ENCODE peak calls at places on chromosome 12, in six cellular contexts. One of them, this sample, is unnamed.

GRCh38 chr12:29741342-29742241 is 42.1 kb downstream of the TMTC1 start:
- DNase-seq in HFFc6: no peak
- DNase-seq in HCT116: no peak
- DNase-seq in neural progenitor cell: no peak
- DNase-seq in fibroblast of mammary gland: peak
- DNase-seq in heart left ventricle: no peak
- DNase-seq in this sample: peak

GRCh38 chr12:71038960-71039359 is 118.4 kb upstream of the PTPRR start:
- DNase-seq in neural progenitor cell: no peak
- DNase-seq in HFFc6: no peak
- DNase-seq in HCT116: no peak
- DNase-seq in heart left ventricle: no peak
- DNase-seq in fibroblast of mammary gland: no peak
- DNase-seq in this sample: no peak

GRCh38 chr12:126648074-126648473 is 1582.8 kb downstream of the AACS start:
- DNase-seq in HFFc6: no peak
- DNase-seq in neural progenitor cell: no peak
- DNase-seq in heart left ventricle: no peak
- DNase-seq in HCT116: no peak
- DNase-seq in fibroblast of mammary gland: no peak
- DNase-seq in this sample: no peak

GRCh38 chr12:2732290-2732689 is 62.5 kb upstream of the FKBP4 start:
- DNase-seq in neural progenitor cell: no peak
- DNase-seq in fibroblast of mammary gland: no peak
- DNase-seq in HFFc6: no peak
- DNase-seq in heart left ventricle: no peak
- DNase-seq in HCT116: no peak
- DNase-seq in this sample: no peak

GRCh38 chr12:108685469-108686247 is 45.7 kb downstream of the CORO1C start:
- DNase-seq in heart left ventricle: no peak
- DNase-seq in neural progenitor cell: no peak
- DNase-seq in HCT116: no peak
- DNase-seq in fibroblast of mammary gland: no peak
- DNase-seq in HFFc6: no peak
- DNase-seq in this sample: no peak

GRCh38 chr12:109639473-109639872 is 65.9 kb downstream of the MVK start:
- DNase-seq in HCT116: no peak
- DNase-seq in heart left ventricle: no peak
- DNase-seq in neural progenitor cell: no peak
- DNase-seq in fibroblast of mammary gland: no peak
- DNase-seq in HFFc6: no peak
- DNase-seq in this sample: no peak

GRCh38 chr12:78038986-78039385 is 208.3 kb downstream of the NAV3 start:
- DNase-seq in HFFc6: no peak
- DNase-seq in heart left ventricle: no peak
- DNase-seq in HCT116: no peak
- DNase-seq in fibroblast of mammary gland: no peak
- DNase-seq in neural progenitor cell: no peak
- DNase-seq in this sample: no peak

GRCh38 chr12:84718901-84719300 is 193.7 kb downstream of the SLC6A15 start:
- DNase-seq in heart left ventricle: no peak
- DNase-seq in neural progenitor cell: no peak
- DNase-seq in HFFc6: no peak
- DNase-seq in fibroblast of mammary gland: no peak
- DNase-seq in HCT116: no peak
- DNase-seq in this sample: no peak

GRCh38 chr12:118537481-118537917 is 161.1 kb downstream of the SUDS3 start:
- DNase-seq in HCT116: no peak
- DNase-seq in heart left ventricle: no peak
- DNase-seq in neural progenitor cell: no peak
- DNase-seq in fibroblast of mammary gland: no peak
- DNase-seq in HFFc6: no peak
- DNase-seq in this sample: no peak

GRCh38 chr12:105402366-105402765 is 71.9 kb downstream of the C12orf75 start:
- DNase-seq in neural progenitor cell: no peak
- DNase-seq in heart left ventricle: no peak
- DNase-seq in HCT116: no peak
- DNase-seq in fibroblast of mammary gland: no peak
- DNase-seq in HFFc6: no peak
- DNase-seq in this sample: no peak

GRCh38 chr12:11397366-11397765 is 2.0 kb upstream of the PRB2 start:
- DNase-seq in fibroblast of mammary gland: no peak
- DNase-seq in HCT116: no peak
- DNase-seq in HFFc6: no peak
- DNase-seq in neural progenitor cell: no peak
- DNase-seq in heart left ventricle: no peak
- DNase-seq in this sample: no peak

GRCh38 chr12:71125515-71125914 is 32.3 kb downstream of the TSPAN8 start:
- DNase-seq in fibroblast of mammary gland: peak
- DNase-seq in HFFc6: no peak
- DNase-seq in neural progenitor cell: peak
- DNase-seq in heart left ventricle: no peak
- DNase-seq in HCT116: no peak
- DNase-seq in this sample: no peak

GRCh38 chr12:24565300-24565699 is 383.6 kb downstream of the BCAT1 start:
- DNase-seq in HFFc6: no peak
- DNase-seq in HCT116: no peak
- DNase-seq in heart left ventricle: no peak
- DNase-seq in fibroblast of mammary gland: no peak
- DNase-seq in neural progenitor cell: no peak
- DNase-seq in this sample: no peak

GRCh38 chr12:46553266-46553665 is 180.7 kb upstream of the SLC38A2 start:
- DNase-seq in fibroblast of mammary gland: peak
- DNase-seq in heart left ventricle: no peak
- DNase-seq in HFFc6: peak
- DNase-seq in neural progenitor cell: no peak
- DNase-seq in HCT116: peak
- DNase-seq in this sample: peak

GRCh38 chr12:1329784-1330474 is 264.5 kb downstream of the FBXL14 start:
- DNase-seq in fibroblast of mammary gland: no peak
- DNase-seq in HFFc6: no peak
- DNase-seq in HCT116: no peak
- DNase-seq in neural progenitor cell: no peak
- DNase-seq in heart left ventricle: no peak
- DNase-seq in this sample: no peak

GRCh38 chr12:116011217-116011616 is 266.3 kb downstream of the MED13L start:
- DNase-seq in fibroblast of mammary gland: no peak
- DNase-seq in neural progenitor cell: no peak
- DNase-seq in HFFc6: no peak
- DNase-seq in heart left ventricle: no peak
- DNase-seq in HCT116: no peak
- DNase-seq in this sample: no peak

GRCh38 chr12:116012757-116013156 is 264.7 kb downstream of the MED13L start:
- DNase-seq in heart left ventricle: no peak
- DNase-seq in HFFc6: no peak
- DNase-seq in neural progenitor cell: no peak
- DNase-seq in HCT116: no peak
- DNase-seq in fibroblast of mammary gland: no peak
- DNase-seq in this sample: no peak

GRCh38 chr12:116019415-116019814 is 258.1 kb downstream of the MED13L start:
- DNase-seq in heart left ventricle: no peak
- DNase-seq in fibroblast of mammary gland: no peak
- DNase-seq in neural progenitor cell: no peak
- DNase-seq in HCT116: no peak
- DNase-seq in HFFc6: no peak
- DNase-seq in this sample: no peak

GRCh38 chr12:116018282-116018681 is 259.2 kb downstream of the MED13L start:
- DNase-seq in neural progenitor cell: no peak
- DNase-seq in fibroblast of mammary gland: no peak
- DNase-seq in heart left ventricle: no peak
- DNase-seq in HCT116: no peak
- DNase-seq in HFFc6: no peak
- DNase-seq in this sample: no peak

GRCh38 chr12:116015525-116015924 is 262.0 kb downstream of the MED13L start:
- DNase-seq in heart left ventricle: no peak
- DNase-seq in HFFc6: peak
- DNase-seq in HCT116: no peak
- DNase-seq in fibroblast of mammary gland: peak
- DNase-seq in neural progenitor cell: peak
- DNase-seq in this sample: peak
- TF ChIP-seq CTCF in heart left ventricle: peak
- TF ChIP-seq CTCF in HFFc6: peak
- TF ChIP-seq CTCF in HCT116: peak
- TF ChIP-seq CTCF in fibroblast of mammary gland: peak
- TF ChIP-seq CTCF in neural progenitor cell: peak
- TF ChIP-seq CTCF in this sample: peak

GRCh38 chr12:18824287-18824686 is 86.4 kb downstream of the CAPZA3 start:
- DNase-seq in fibroblast of mammary gland: no peak
- DNase-seq in HFFc6: no peak
- DNase-seq in heart left ventricle: no peak
- DNase-seq in neural progenitor cell: no peak
- DNase-seq in HCT116: no peak
- DNase-seq in this sample: no peak
- TF ChIP-seq CTCF in fibroblast of mammary gland: no peak
- TF ChIP-seq CTCF in HFFc6: no peak
- TF ChIP-seq CTCF in heart left ventricle: no peak
- TF ChIP-seq CTCF in neural progenitor cell: no peak
- TF ChIP-seq CTCF in HCT116: no peak
- TF ChIP-seq CTCF in this sample: no peak

DNA sequence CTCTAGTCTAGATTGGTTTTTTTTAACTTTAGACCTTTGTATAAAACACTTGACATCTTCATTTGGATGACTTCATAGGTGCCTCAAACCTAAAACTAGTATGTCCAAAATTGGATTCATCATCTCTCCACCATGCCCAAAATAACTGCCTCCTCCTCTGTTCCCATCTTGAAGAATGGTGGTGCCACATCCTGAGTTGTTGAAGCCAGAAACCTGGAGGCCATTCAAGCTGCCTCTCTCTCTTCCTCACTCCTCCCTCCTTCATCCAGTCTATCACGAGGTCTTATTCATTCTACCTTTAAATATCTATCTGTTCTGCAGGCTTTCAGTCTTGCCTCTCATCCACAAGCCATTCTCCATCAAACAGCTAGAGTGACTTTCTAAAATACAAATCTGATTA is 26.5 kb upstream of the USP44 start:
- DNase-seq in HFFc6: no peak
- DNase-seq in fibroblast of mammary gland: no peak
- DNase-seq in heart left ventricle: no peak
- DNase-seq in HCT116: no peak
- DNase-seq in neural progenitor cell: no peak
- DNase-seq in this sample: no peak
- TF ChIP-seq CTCF in HFFc6: no peak
- TF ChIP-seq CTCF in fibroblast of mammary gland: no peak
- TF ChIP-seq CTCF in heart left ventricle: no peak
- TF ChIP-seq CTCF in HCT116: no peak
- TF ChIP-seq CTCF in neural progenitor cell: no peak
- TF ChIP-seq CTCF in this sample: no peak

GRCh38 chr12:56271031-56271430 is 4.3 kb downstream of the COQ10A start:
- DNase-seq in HCT116: no peak
- DNase-seq in neural progenitor cell: peak
- DNase-seq in fibroblast of mammary gland: peak
- DNase-seq in heart left ventricle: no peak
- DNase-seq in HFFc6: peak
- DNase-seq in this sample: peak
- TF ChIP-seq CTCF in HCT116: peak
- TF ChIP-seq CTCF in neural progenitor cell: peak
- TF ChIP-seq CTCF in fibroblast of mammary gland: peak
- TF ChIP-seq CTCF in heart left ventricle: no peak
- TF ChIP-seq CTCF in HFFc6: peak
- TF ChIP-seq CTCF in this sample: peak

GRCh38 chr12:3828888-3829287 is 44.3 kb downstream of the PARP11 start:
- DNase-seq in fibroblast of mammary gland: no peak
- DNase-seq in neural progenitor cell: no peak
- DNase-seq in HCT116: no peak
- DNase-seq in HFFc6: no peak
- DNase-seq in heart left ventricle: no peak
- DNase-seq in this sample: no peak

GRCh38 chr12:3832738-3833137 is 40.5 kb downstream of the PARP11 start:
- DNase-seq in heart left ventricle: no peak
- DNase-seq in fibroblast of mammary gland: peak
- DNase-seq in HFFc6: no peak
- DNase-seq in neural progenitor cell: no peak
- DNase-seq in HCT116: no peak
- DNase-seq in this sample: no peak

DNA sequence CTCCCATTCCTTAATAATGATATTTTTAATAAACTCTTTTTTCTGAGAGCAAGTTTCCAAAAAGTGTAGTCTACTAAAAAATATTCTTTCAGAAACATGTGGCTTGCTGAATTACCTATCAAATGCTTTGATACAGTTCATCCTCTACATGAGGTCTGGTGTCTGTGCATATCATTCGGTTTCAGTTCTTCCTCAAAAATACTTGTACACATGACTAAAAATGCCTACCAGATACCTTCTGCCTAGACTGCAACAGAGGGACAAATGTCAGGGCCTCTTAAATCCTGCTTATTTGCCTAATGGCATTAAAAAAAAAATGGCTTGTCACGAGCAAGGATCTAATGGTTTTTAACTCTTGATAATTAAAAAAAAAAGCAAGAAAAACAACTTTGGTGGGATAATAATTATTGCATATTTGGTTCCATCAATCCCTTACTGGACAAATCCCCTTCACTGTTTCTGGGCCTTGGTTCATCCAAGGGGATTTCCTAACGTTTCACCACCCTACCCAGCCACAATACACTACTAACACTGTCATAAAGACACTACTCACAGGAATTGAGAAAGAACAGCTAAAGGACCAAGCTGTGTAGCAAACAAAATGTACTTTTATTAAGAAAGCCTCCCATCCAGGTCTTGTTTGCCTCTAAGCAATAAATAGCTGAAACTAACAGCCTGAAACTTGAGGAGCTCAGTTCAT is 45.7 kb downstream of the PARP11 start:
- DNase-seq in neural progenitor cell: no peak
- DNase-seq in heart left ventricle: no peak
- DNase-seq in fibroblast of mammary gland: no peak
- DNase-seq in HFFc6: no peak
- DNase-seq in HCT116: no peak
- DNase-seq in this sample: no peak
- TF ChIP-seq CTCF in neural progenitor cell: no peak
- TF ChIP-seq CTCF in heart left ventricle: no peak
- TF ChIP-seq CTCF in fibroblast of mammary gland: no peak
- TF ChIP-seq CTCF in HFFc6: no peak
- TF ChIP-seq CTCF in HCT116: no peak
- TF ChIP-seq CTCF in this sample: no peak

GRCh38 chr12:53211476-53212381 is 4.7 kb upstream of the ITGB7 start:
- DNase-seq in HFFc6: no peak
- DNase-seq in neural progenitor cell: peak
- DNase-seq in HCT116: no peak
- DNase-seq in heart left ventricle: no peak
- DNase-seq in fibroblast of mammary gland: no peak
- DNase-seq in this sample: no peak
- TF ChIP-seq CTCF in HFFc6: peak
- TF ChIP-seq CTCF in neural progenitor cell: peak
- TF ChIP-seq CTCF in HCT116: peak
- TF ChIP-seq CTCF in heart left ventricle: no peak
- TF ChIP-seq CTCF in fibroblast of mammary gland: peak
- TF ChIP-seq CTCF in this sample: peak

DNA sequence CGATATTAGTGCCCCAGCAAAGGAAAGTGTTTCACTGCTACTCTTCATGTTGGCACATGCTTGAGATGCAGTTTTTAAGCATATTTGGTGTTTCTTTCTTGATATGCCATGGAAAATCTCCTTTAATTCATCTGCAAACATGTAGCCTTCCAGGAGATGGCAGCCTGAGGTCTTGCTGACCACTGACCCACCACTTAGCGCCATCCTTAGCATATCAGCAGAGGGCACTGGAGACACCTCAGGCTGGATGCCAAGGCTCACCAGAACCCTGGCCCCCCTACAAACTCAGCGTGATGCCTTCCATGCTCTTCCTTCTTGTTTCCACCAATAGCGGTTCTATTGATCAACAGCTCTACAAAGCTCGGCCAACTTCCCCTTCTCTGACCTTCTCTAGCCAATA is 209.9 kb downstream of the SLC15A4 start:
- DNase-seq in HFFc6: no peak
- DNase-seq in neural progenitor cell: peak
- DNase-seq in heart left ventricle: no peak
- DNase-seq in fibroblast of mammary gland: no peak
- DNase-seq in HCT116: no peak
- DNase-seq in this sample: no peak
- TF ChIP-seq CTCF in HFFc6: no peak
- TF ChIP-seq CTCF in neural progenitor cell: peak
- TF ChIP-seq CTCF in heart left ventricle: no peak
- TF ChIP-seq CTCF in fibroblast of mammary gland: no peak
- TF ChIP-seq CTCF in HCT116: no peak
- TF ChIP-seq CTCF in this sample: no peak